ENCODE peak calls at places on chromosomes 4 and X, in six cellular contexts. G is bronchial epithelial cell, A is HFFc6, Y is C1 segment of cervical spinal cord, N is osteocyte, K is IMR-90. E is an unnamed sample.

GRCh38 chr4:165879581-165879980 is 6.5 kb downstream of the TLL1 start:
- DNase-seq in G (no peak), A (no peak), Y (no peak), N (no peak), K (no peak), E (no peak)

GRCh38 chrX:31245714-31246113 is 173.9 kb upstream of the FTHL17 start:
- DNase-seq in G (no peak), A (no peak), Y (no peak), N (no peak), K (no peak), E (no peak)

GRCh38 chr4:124862261-124862660 is 149.7 kb upstream of the ANKRD50 start:
- DNase-seq in G (no peak), A (no peak), Y (no peak), N (no peak), K (no peak), E (no peak)

GRCh38 chrX:108090474-108091265 is 672 bp downstream of the PSMD10 start:
- DNase-seq in G (peak; percentile 34), A (peak; percentile 61), Y (no peak), N (no peak), K (peak; percentile 44), E (no peak)

GRCh38 chr4:743463-744211 is 38.0 kb downstream of the PCGF3 start:
- DNase-seq in G (no peak), A (peak; percentile 32), Y (no peak), N (no peak), K (peak; percentile 35), E (no peak)

GRCh38 chrX:10119399-10119990 is 37.3 kb upstream of the CLCN4 start:
- DNase-seq in G (peak; percentile 65), A (peak; percentile 63), Y (peak; percentile 80), N (no peak), K (peak; percentile 91), E (peak; percentile 75)

GRCh38 chr4:86967061-86967460 is 32.2 kb downstream of the AFF1 start:
- DNase-seq in G (no peak), A (no peak), Y (no peak), N (no peak), K (no peak), E (no peak)

GRCh38 chrX:128310912-128311311 is 258.7 kb upstream of the ACTRT1 start:
- DNase-seq in G (no peak), A (no peak), Y (no peak), N (no peak), K (no peak), E (no peak)

GRCh38 chr4:10733486-10733885 is 48.9 kb upstream of the CLNK start:
- DNase-seq in G (no peak), A (no peak), Y (no peak), N (no peak), K (no peak), E (no peak)

GRCh38 chr4:52358855-52359254 is 300.2 kb downstream of the USP46 start:
- DNase-seq in G (no peak), A (no peak), Y (no peak), N (no peak), K (no peak), E (no peak)

GRCh38 chr4:37758226-37758625 is 68.3 kb upstream of the PGM2 start:
- DNase-seq in G (peak; percentile 90), A (peak; percentile 18), Y (no peak), N (no peak), K (peak; percentile 41), E (no peak)

GRCh38 chrX:137926090-137926489 is 360.2 kb downstream of the ZIC3 start:
- DNase-seq in G (peak; percentile 1), A (no peak), Y (no peak), N (no peak), K (no peak), E (no peak)

GRCh38 chr4:39464886-39465501 is 6.1 kb downstream of the LIAS start:
- DNase-seq in G (peak; percentile 58), A (peak; percentile 79), Y (no peak), N (no peak), K (peak; percentile 92), E (no peak)

GRCh38 chrX:68292471-68292870 is 140.8 kb downstream of the OPHN1 start:
- DNase-seq in G (peak; percentile 74), A (peak; percentile 20), Y (no peak), N (no peak), K (peak; percentile 29), E (no peak)

GRCh38 chrX:118536204-118536603 is 40.6 kb downstream of the DOCK11 start:
- DNase-seq in G (no peak), A (no peak), Y (no peak), N (no peak), K (no peak), E (no peak)

GRCh38 chr4:107034982-107035710 is 967 bp downstream of the DKK2 start:
- DNase-seq in G (no peak), A (no peak), Y (peak; percentile 10), N (peak; percentile 85), K (peak; percentile 3), E (no peak)

GRCh38 chr4:4329496-4329895 is 39.4 kb downstream of the ZBTB49 start:
- DNase-seq in G (no peak), A (no peak), Y (no peak), N (no peak), K (no peak), E (no peak)

GRCh38 chr4:4781936-4782754 is 77.3 kb upstream of the MSX1 start:
- DNase-seq in G (peak; percentile 41), A (peak; percentile 29), Y (no peak), N (no peak), K (peak; percentile 72), E (no peak)

GRCh38 chr4:126701756-126702155 is 931.0 kb upstream of the INTU start:
- DNase-seq in G (peak; percentile 32), A (peak; percentile 70), Y (peak; percentile 0), N (no peak), K (peak; percentile 81), E (no peak)

GRCh38 chr4:82515705-82516104 is 46.1 kb downstream of the TMEM150C start:
- DNase-seq in G (peak; percentile 30), A (peak; percentile 45), Y (peak; percentile 54), N (no peak), K (peak; percentile 63), E (no peak)

E was measured in effector memory CD8-positive, alpha-beta T cell.